ENCODE peak calls at places on chromosomes 1 and 21, in six cellular contexts. One of them, this sample, is unnamed.

GRCh38 chr1:10905841-10906655 is 106.4 kb upstream of the TARDBP start:
- DNase-seq in fibroblast of lung: no peak
- DNase-seq in neural progenitor cell: no peak
- DNase-seq in neuronal stem cell: no peak
- DNase-seq in MM.1S: no peak
- DNase-seq in colonic mucosa: no peak
- DNase-seq in this sample: no peak

GRCh38 chr1:67632356-67632755 is 52.6 kb upstream of the GADD45A start:
- DNase-seq in MM.1S: no peak
- DNase-seq in neuronal stem cell: no peak
- DNase-seq in colonic mucosa: no peak
- DNase-seq in fibroblast of lung: no peak
- DNase-seq in neural progenitor cell: no peak
- DNase-seq in this sample: no peak

GRCh38 chr1:37064059-37064458 is 29.7 kb upstream of the GRIK3 start:
- DNase-seq in MM.1S: no peak
- DNase-seq in neural progenitor cell: no peak
- DNase-seq in neuronal stem cell: no peak
- DNase-seq in colonic mucosa: no peak
- DNase-seq in fibroblast of lung: no peak
- DNase-seq in this sample: no peak

GRCh38 chr1:180116964-180117763 is 37.5 kb upstream of the QSOX1 start:
- DNase-seq in colonic mucosa: no peak
- DNase-seq in fibroblast of lung: peak; percentile 65
- DNase-seq in MM.1S: no peak
- DNase-seq in neural progenitor cell: no peak
- DNase-seq in neuronal stem cell: no peak
- DNase-seq in this sample: no peak

GRCh38 chr1:209674957-209675566 is at the start of gene G0S2:
- DNase-seq in neural progenitor cell: peak; percentile 67
- DNase-seq in fibroblast of lung: peak; percentile 87
- DNase-seq in MM.1S: no peak
- DNase-seq in colonic mucosa: peak; percentile 85
- DNase-seq in neuronal stem cell: peak; percentile 29
- DNase-seq in this sample: peak; percentile 60

GRCh38 chr1:111110197-111110899 is 29.5 kb downstream of the DRAM2 start:
- DNase-seq in colonic mucosa: no peak
- DNase-seq in fibroblast of lung: peak; percentile 49
- DNase-seq in neural progenitor cell: no peak
- DNase-seq in MM.1S: no peak
- DNase-seq in neuronal stem cell: no peak
- DNase-seq in this sample: no peak

GRCh38 chr1:109252893-109253802 is 3.8 kb downstream of the CELSR2 start:
- DNase-seq in colonic mucosa: no peak
- DNase-seq in MM.1S: no peak
- DNase-seq in fibroblast of lung: peak; percentile 13
- DNase-seq in neuronal stem cell: no peak
- DNase-seq in neural progenitor cell: no peak
- DNase-seq in this sample: no peak

GRCh38 chr1:220962031-220962751 is 82.9 kb downstream of the HLX start:
- DNase-seq in neuronal stem cell: no peak
- DNase-seq in fibroblast of lung: peak; percentile 94
- DNase-seq in neural progenitor cell: no peak
- DNase-seq in colonic mucosa: no peak
- DNase-seq in MM.1S: no peak
- DNase-seq in this sample: no peak

GRCh38 chr1:23581219-23581618 is 21.9 kb upstream of the ID3 start:
- DNase-seq in neural progenitor cell: no peak
- DNase-seq in MM.1S: no peak
- DNase-seq in neuronal stem cell: no peak
- DNase-seq in colonic mucosa: no peak
- DNase-seq in fibroblast of lung: peak; percentile 89
- DNase-seq in this sample: no peak

GRCh38 chr21:34779860-34780259 is 111.1 kb downstream of the CLIC6 start:
- DNase-seq in neuronal stem cell: no peak
- DNase-seq in neural progenitor cell: no peak
- DNase-seq in fibroblast of lung: no peak
- DNase-seq in MM.1S: no peak
- DNase-seq in colonic mucosa: no peak
- DNase-seq in this sample: no peak

GRCh38 chr1:216630532-216630931 is 92.7 kb downstream of the ESRRG start:
- DNase-seq in MM.1S: no peak
- DNase-seq in colonic mucosa: no peak
- DNase-seq in fibroblast of lung: no peak
- DNase-seq in neuronal stem cell: no peak
- DNase-seq in neural progenitor cell: no peak
- DNase-seq in this sample: no peak

GRCh38 chr21:26471116-26471505 is 102.0 kb downstream of the CYYR1 start:
- DNase-seq in fibroblast of lung: peak; percentile 44
- DNase-seq in MM.1S: no peak
- DNase-seq in colonic mucosa: no peak
- DNase-seq in neural progenitor cell: no peak
- DNase-seq in neuronal stem cell: no peak
- DNase-seq in this sample: no peak

GRCh38 chr1:147292635-147293251 is 50.3 kb downstream of the CHD1L start:
- DNase-seq in fibroblast of lung: peak; percentile 93
- DNase-seq in MM.1S: no peak
- DNase-seq in colonic mucosa: no peak
- DNase-seq in neuronal stem cell: no peak
- DNase-seq in neural progenitor cell: no peak
- DNase-seq in this sample: no peak

GRCh38 chr1:218585565-218586184 is 240.5 kb downstream of the TGFB2 start:
- DNase-seq in colonic mucosa: no peak
- DNase-seq in neuronal stem cell: peak; percentile 42
- DNase-seq in MM.1S: no peak
- DNase-seq in fibroblast of lung: peak; percentile 71
- DNase-seq in neural progenitor cell: peak; percentile 88
- DNase-seq in this sample: peak; percentile 94

GRCh38 chr1:182185147-182185546 is 123.6 kb upstream of the ZNF648 start:
- DNase-seq in fibroblast of lung: no peak
- DNase-seq in MM.1S: no peak
- DNase-seq in neuronal stem cell: no peak
- DNase-seq in neural progenitor cell: no peak
- DNase-seq in colonic mucosa: no peak
- DNase-seq in this sample: no peak

GRCh38 chr1:223714849-223715709 is 2.7 kb downstream of the CAPN2 start:
- DNase-seq in neuronal stem cell: no peak
- DNase-seq in fibroblast of lung: peak; percentile 91
- DNase-seq in neural progenitor cell: peak; percentile 41
- DNase-seq in colonic mucosa: peak; percentile 57
- DNase-seq in MM.1S: no peak
- DNase-seq in this sample: peak; percentile 94

GRCh38 chr1:173118404-173118803 is 67.7 kb upstream of the TNFSF18 start:
- DNase-seq in neuronal stem cell: no peak
- DNase-seq in neural progenitor cell: no peak
- DNase-seq in colonic mucosa: no peak
- DNase-seq in MM.1S: no peak
- DNase-seq in fibroblast of lung: no peak
- DNase-seq in this sample: no peak

GRCh38 chr1:65417729-65418128 is 2.7 kb upstream of the LEPR start:
- DNase-seq in colonic mucosa: no peak
- DNase-seq in neural progenitor cell: no peak
- DNase-seq in MM.1S: no peak
- DNase-seq in neuronal stem cell: no peak
- DNase-seq in fibroblast of lung: no peak
- DNase-seq in this sample: no peak

GRCh38 chr1:200296091-200296661 is 113.7 kb downstream of the ZNF281 start:
- DNase-seq in fibroblast of lung: no peak
- DNase-seq in MM.1S: no peak
- DNase-seq in neural progenitor cell: no peak
- DNase-seq in neuronal stem cell: no peak
- DNase-seq in colonic mucosa: no peak
- DNase-seq in this sample: no peak

GRCh38 chr1:170586942-170587593 is 55.1 kb downstream of the GORAB start:
- DNase-seq in neuronal stem cell: no peak
- DNase-seq in colonic mucosa: no peak
- DNase-seq in MM.1S: no peak
- DNase-seq in fibroblast of lung: peak; percentile 75
- DNase-seq in neural progenitor cell: no peak
- DNase-seq in this sample: no peak

GRCh38 chr1:198656500-198656932 is 17.7 kb downstream of the PTPRC start:
- DNase-seq in neural progenitor cell: no peak
- DNase-seq in MM.1S: no peak
- DNase-seq in colonic mucosa: peak; percentile 77
- DNase-seq in fibroblast of lung: no peak
- DNase-seq in neuronal stem cell: no peak
- DNase-seq in this sample: no peak

GRCh38 chr1:167374014-167374413 is 144.3 kb downstream of the CD247 start:
- DNase-seq in neural progenitor cell: peak; percentile 5
- DNase-seq in MM.1S: no peak
- DNase-seq in colonic mucosa: no peak
- DNase-seq in neuronal stem cell: no peak
- DNase-seq in fibroblast of lung: no peak
- DNase-seq in this sample: peak; percentile 66

GRCh38 chr1:155979525-155980343 is 1.4 kb upstream of the ARHGEF2 start:
- DNase-seq in fibroblast of lung: no peak
- DNase-seq in neuronal stem cell: no peak
- DNase-seq in colonic mucosa: peak; percentile 51
- DNase-seq in MM.1S: peak; percentile 94
- DNase-seq in neural progenitor cell: no peak
- DNase-seq in this sample: no peak

GRCh38 chr1:7705048-7705907 is 65.8 kb upstream of the VAMP3 start:
- DNase-seq in neuronal stem cell: no peak
- DNase-seq in fibroblast of lung: no peak
- DNase-seq in neural progenitor cell: peak; percentile 55
- DNase-seq in MM.1S: no peak
- DNase-seq in colonic mucosa: peak; percentile 24
- DNase-seq in this sample: peak; percentile 19

GRCh38 chr1:34918609-34919561 is 10.6 kb downstream of the DLGAP3 start:
- DNase-seq in fibroblast of lung: no peak
- DNase-seq in MM.1S: no peak
- DNase-seq in neuronal stem cell: no peak
- DNase-seq in neural progenitor cell: peak; percentile 55
- DNase-seq in colonic mucosa: no peak
- DNase-seq in this sample: peak; percentile 65

GRCh38 chr1:207366022-207366421 is 44.5 kb downstream of the CD55 start:
- DNase-seq in fibroblast of lung: peak; percentile 9
- DNase-seq in colonic mucosa: no peak
- DNase-seq in MM.1S: no peak
- DNase-seq in neural progenitor cell: no peak
- DNase-seq in neuronal stem cell: no peak
- DNase-seq in this sample: no peak

GRCh38 chr1:206890690-206891089 is 6.6 kb upstream of the IL24 start:
- DNase-seq in MM.1S: no peak
- DNase-seq in fibroblast of lung: peak; percentile 90
- DNase-seq in colonic mucosa: no peak
- DNase-seq in neural progenitor cell: no peak
- DNase-seq in neuronal stem cell: no peak
- DNase-seq in this sample: no peak

GRCh38 chr1:174913225-174913903 is 86.4 kb upstream of the CACYBP start:
- DNase-seq in fibroblast of lung: no peak
- DNase-seq in neural progenitor cell: no peak
- DNase-seq in colonic mucosa: no peak
- DNase-seq in neuronal stem cell: no peak
- DNase-seq in MM.1S: no peak
- DNase-seq in this sample: no peak

GRCh38 chr1:182707116-182707515 is 22.7 kb upstream of the RGS8 start:
- DNase-seq in MM.1S: no peak
- DNase-seq in fibroblast of lung: no peak
- DNase-seq in neuronal stem cell: no peak
- DNase-seq in neural progenitor cell: no peak
- DNase-seq in colonic mucosa: no peak
- DNase-seq in this sample: no peak

GRCh38 chr1:11151854-11152612 is 37.1 kb upstream of the ANGPTL7 start:
- DNase-seq in fibroblast of lung: no peak
- DNase-seq in MM.1S: no peak
- DNase-seq in neural progenitor cell: no peak
- DNase-seq in colonic mucosa: no peak
- DNase-seq in neuronal stem cell: no peak
- DNase-seq in this sample: peak; percentile 70

GRCh38 chr1:68954841-68955240 is 458.0 kb upstream of the DEPDC1 start:
- DNase-seq in colonic mucosa: no peak
- DNase-seq in fibroblast of lung: no peak
- DNase-seq in neuronal stem cell: no peak
- DNase-seq in neural progenitor cell: no peak
- DNase-seq in MM.1S: no peak
- DNase-seq in this sample: no peak

GRCh38 chr1:84298688-84299535 is 2.6 kb upstream of the SAMD13 start:
- DNase-seq in neural progenitor cell: peak; percentile 57
- DNase-seq in neuronal stem cell: no peak
- DNase-seq in MM.1S: no peak
- DNase-seq in fibroblast of lung: peak; percentile 25
- DNase-seq in colonic mucosa: peak; percentile 67
- DNase-seq in this sample: peak; percentile 60
- H3K9ac ChIP-seq in neural progenitor cell: peak overlapping the region; percentile 5
- H3K9ac ChIP-seq in neuronal stem cell: peak overlapping the region; percentile 85
- H3K9ac ChIP-seq in MM.1S: peak overlapping the region; percentile 49
- H3K9ac ChIP-seq in fibroblast of lung: peak overlapping the region; percentile 66
- H3K9ac ChIP-seq in colonic mucosa: peak overlapping the region; percentile 85
- H3K9ac ChIP-seq in this sample: peak overlapping the region; percentile 94

GRCh38 chr21:45358711-45359310 is 46.2 kb upstream of the COL18A1 start:
- DNase-seq in MM.1S: no peak
- DNase-seq in colonic mucosa: no peak
- DNase-seq in neural progenitor cell: peak; percentile 24
- DNase-seq in neuronal stem cell: no peak
- DNase-seq in fibroblast of lung: no peak
- DNase-seq in this sample: no peak
- H3K9ac ChIP-seq in MM.1S: no peak overlapping the region
- H3K9ac ChIP-seq in colonic mucosa: no peak overlapping the region
- H3K9ac ChIP-seq in neural progenitor cell: no peak overlapping the region
- H3K9ac ChIP-seq in neuronal stem cell: peak overlapping the region; percentile 46
- H3K9ac ChIP-seq in fibroblast of lung: no peak overlapping the region
- H3K9ac ChIP-seq in this sample: no peak overlapping the region

DNA sequence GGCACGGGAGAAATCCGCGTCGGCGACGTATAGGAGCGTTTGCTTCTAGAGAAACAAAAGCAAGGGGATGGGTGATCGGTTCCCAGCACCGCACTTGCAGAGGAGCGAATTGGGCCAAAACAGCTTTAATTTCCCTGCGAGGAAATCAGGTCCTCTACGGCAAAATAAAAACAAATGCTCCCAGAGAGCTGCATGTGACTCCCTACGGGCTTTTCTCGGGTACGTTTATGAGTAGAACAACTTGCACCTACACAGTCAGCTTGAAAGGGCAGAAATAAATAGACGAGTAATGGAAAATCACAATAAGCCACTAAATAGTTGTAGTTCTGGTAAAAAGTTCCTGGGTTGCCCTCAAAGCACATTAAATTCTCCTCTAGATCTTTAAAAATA is 1.2 kb downstream of the NHLH2 start:
- DNase-seq in fibroblast of lung: no peak
- DNase-seq in neural progenitor cell: no peak
- DNase-seq in MM.1S: no peak
- DNase-seq in neuronal stem cell: no peak
- DNase-seq in colonic mucosa: no peak
- DNase-seq in this sample: no peak
- H3K9ac ChIP-seq in fibroblast of lung: no peak overlapping the region
- H3K9ac ChIP-seq in neural progenitor cell: no peak overlapping the region
- H3K9ac ChIP-seq in MM.1S: no peak overlapping the region
- H3K9ac ChIP-seq in neuronal stem cell: no peak overlapping the region
- H3K9ac ChIP-seq in colonic mucosa: no peak overlapping the region
- H3K9ac ChIP-seq in this sample: peak overlapping the region; percentile 66

DNA sequence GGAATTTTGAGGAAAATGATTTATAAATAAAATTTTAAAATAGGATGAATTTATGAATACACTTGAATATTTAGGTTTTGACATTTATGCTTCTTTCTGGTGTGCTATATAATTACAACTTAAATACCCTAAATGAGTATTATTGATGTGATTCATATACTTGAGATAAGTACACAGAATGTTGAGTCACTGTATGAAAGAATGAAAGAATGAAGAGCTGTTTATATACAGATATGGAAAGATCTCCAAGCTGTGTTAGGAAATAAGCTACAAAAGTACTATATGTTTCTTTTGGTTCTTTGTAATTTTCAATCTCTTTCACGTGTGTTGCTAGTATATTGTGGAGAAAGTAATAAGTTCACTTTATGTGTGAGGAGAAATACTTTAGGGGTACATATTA is 147.2 kb downstream of the RASAL2 start:
- DNase-seq in MM.1S: no peak
- DNase-seq in neural progenitor cell: no peak
- DNase-seq in colonic mucosa: no peak
- DNase-seq in fibroblast of lung: peak; percentile 66
- DNase-seq in neuronal stem cell: no peak
- DNase-seq in this sample: no peak
- H3K9ac ChIP-seq in MM.1S: no peak overlapping the region
- H3K9ac ChIP-seq in neural progenitor cell: no peak overlapping the region
- H3K9ac ChIP-seq in colonic mucosa: no peak overlapping the region
- H3K9ac ChIP-seq in fibroblast of lung: no peak overlapping the region
- H3K9ac ChIP-seq in neuronal stem cell: no peak overlapping the region
- H3K9ac ChIP-seq in this sample: no peak overlapping the region